ENCODE peak calls at places on chromosomes 1 and 21, in nine cellular contexts. One of them, this sample, is unnamed.

GRCh38 chr1:188689542-188689941 is 1788.1 kb downstream of the BRINP3 start:
- DNase-seq in stimulated activated CD4-positive, alpha-beta T cell treated with anti-CD3 and anti-CD28 coated beads, Interleukin-2, amount 100 ng/mL, for 48 hours: no peak
- DNase-seq in WTC11: no peak
- DNase-seq in activated CD4-positive, alpha-beta T cell treated with anti-CD3 and anti-CD28 coated beads, Interleukin-2, amount 10 ng/mL, durations not matched to agents 7 days and 5 days: no peak
- DNase-seq in aorta: no peak
- DNase-seq in SK-N-DZ: no peak
- DNase-seq in EL: peak; percentile 15
- DNase-seq in activated T-cell treated with anti-CD3 and anti-CD28 coated beads, Interleukin-2, amount 50 U/mL, for 72 hours: no peak
- DNase-seq in K562: no peak
- DNase-seq in this sample: no peak

GRCh38 chr1:201059401-201059800 is 35.9 kb upstream of the KIF21B start:
- DNase-seq in activated T-cell treated with anti-CD3 and anti-CD28 coated beads, Interleukin-2, amount 50 U/mL, for 72 hours: no peak
- DNase-seq in WTC11: peak; percentile 27
- DNase-seq in activated CD4-positive, alpha-beta T cell treated with anti-CD3 and anti-CD28 coated beads, Interleukin-2, amount 10 ng/mL, durations not matched to agents 7 days and 5 days: no peak
- DNase-seq in aorta: no peak
- DNase-seq in stimulated activated CD4-positive, alpha-beta T cell treated with anti-CD3 and anti-CD28 coated beads, Interleukin-2, amount 100 ng/mL, for 48 hours: no peak
- DNase-seq in K562: no peak
- DNase-seq in SK-N-DZ: no peak
- DNase-seq in EL: no peak
- DNase-seq in this sample: peak; percentile 85

GRCh38 chr1:109083923-109084322 is 6.6 kb upstream of the TMEM167B start:
- DNase-seq in WTC11: no peak
- DNase-seq in activated T-cell treated with anti-CD3 and anti-CD28 coated beads, Interleukin-2, amount 50 U/mL, for 72 hours: no peak
- DNase-seq in activated CD4-positive, alpha-beta T cell treated with anti-CD3 and anti-CD28 coated beads, Interleukin-2, amount 10 ng/mL, durations not matched to agents 7 days and 5 days: no peak
- DNase-seq in stimulated activated CD4-positive, alpha-beta T cell treated with anti-CD3 and anti-CD28 coated beads, Interleukin-2, amount 100 ng/mL, for 48 hours: no peak
- DNase-seq in aorta: no peak
- DNase-seq in SK-N-DZ: no peak
- DNase-seq in K562: no peak
- DNase-seq in EL: no peak
- DNase-seq in this sample: peak; percentile 67

GRCh38 chr21:38959686-38960049 is 153.9 kb downstream of the ETS2 start:
- DNase-seq in stimulated activated CD4-positive, alpha-beta T cell treated with anti-CD3 and anti-CD28 coated beads, Interleukin-2, amount 100 ng/mL, for 48 hours: no peak
- DNase-seq in EL: no peak
- DNase-seq in aorta: no peak
- DNase-seq in K562: no peak
- DNase-seq in WTC11: no peak
- DNase-seq in activated T-cell treated with anti-CD3 and anti-CD28 coated beads, Interleukin-2, amount 50 U/mL, for 72 hours: no peak
- DNase-seq in SK-N-DZ: no peak
- DNase-seq in activated CD4-positive, alpha-beta T cell treated with anti-CD3 and anti-CD28 coated beads, Interleukin-2, amount 10 ng/mL, durations not matched to agents 7 days and 5 days: no peak
- DNase-seq in this sample: no peak

GRCh38 chr1:208071425-208072031 is 160.6 kb upstream of the CD34 start:
- DNase-seq in K562: no peak
- DNase-seq in activated T-cell treated with anti-CD3 and anti-CD28 coated beads, Interleukin-2, amount 50 U/mL, for 72 hours: no peak
- DNase-seq in SK-N-DZ: no peak
- DNase-seq in stimulated activated CD4-positive, alpha-beta T cell treated with anti-CD3 and anti-CD28 coated beads, Interleukin-2, amount 100 ng/mL, for 48 hours: no peak
- DNase-seq in EL: no peak
- DNase-seq in aorta: no peak
- DNase-seq in WTC11: no peak
- DNase-seq in activated CD4-positive, alpha-beta T cell treated with anti-CD3 and anti-CD28 coated beads, Interleukin-2, amount 10 ng/mL, durations not matched to agents 7 days and 5 days: no peak
- DNase-seq in this sample: no peak

GRCh38 chr21:16535100-16535418 is 805.3 kb downstream of the USP25 start:
- DNase-seq in K562: no peak
- DNase-seq in SK-N-DZ: no peak
- DNase-seq in EL: peak; percentile 85
- DNase-seq in aorta: peak; percentile 81
- DNase-seq in activated T-cell treated with anti-CD3 and anti-CD28 coated beads, Interleukin-2, amount 50 U/mL, for 72 hours: no peak
- DNase-seq in WTC11: no peak
- DNase-seq in stimulated activated CD4-positive, alpha-beta T cell treated with anti-CD3 and anti-CD28 coated beads, Interleukin-2, amount 100 ng/mL, for 48 hours: no peak
- DNase-seq in activated CD4-positive, alpha-beta T cell treated with anti-CD3 and anti-CD28 coated beads, Interleukin-2, amount 10 ng/mL, durations not matched to agents 7 days and 5 days: no peak
- DNase-seq in this sample: peak; percentile 76

GRCh38 chr1:109017134-109017533 is 24.8 kb downstream of the WDR47 start:
- DNase-seq in stimulated activated CD4-positive, alpha-beta T cell treated with anti-CD3 and anti-CD28 coated beads, Interleukin-2, amount 100 ng/mL, for 48 hours: no peak
- DNase-seq in activated CD4-positive, alpha-beta T cell treated with anti-CD3 and anti-CD28 coated beads, Interleukin-2, amount 10 ng/mL, durations not matched to agents 7 days and 5 days: no peak
- DNase-seq in WTC11: no peak
- DNase-seq in aorta: no peak
- DNase-seq in SK-N-DZ: no peak
- DNase-seq in K562: no peak
- DNase-seq in EL: no peak
- DNase-seq in activated T-cell treated with anti-CD3 and anti-CD28 coated beads, Interleukin-2, amount 50 U/mL, for 72 hours: no peak
- DNase-seq in this sample: no peak

GRCh38 chr1:244231193-244231571 is 180.1 kb downstream of the ZBTB18 start:
- DNase-seq in K562: no peak
- DNase-seq in SK-N-DZ: no peak
- DNase-seq in activated T-cell treated with anti-CD3 and anti-CD28 coated beads, Interleukin-2, amount 50 U/mL, for 72 hours: no peak
- DNase-seq in stimulated activated CD4-positive, alpha-beta T cell treated with anti-CD3 and anti-CD28 coated beads, Interleukin-2, amount 100 ng/mL, for 48 hours: no peak
- DNase-seq in EL: peak; percentile 16
- DNase-seq in aorta: no peak
- DNase-seq in WTC11: no peak
- DNase-seq in activated CD4-positive, alpha-beta T cell treated with anti-CD3 and anti-CD28 coated beads, Interleukin-2, amount 10 ng/mL, durations not matched to agents 7 days and 5 days: no peak
- DNase-seq in this sample: no peak

GRCh38 chr1:93394514-93394913 is 48.8 kb downstream of the DR1 start:
- DNase-seq in activated T-cell treated with anti-CD3 and anti-CD28 coated beads, Interleukin-2, amount 50 U/mL, for 72 hours: no peak
- DNase-seq in aorta: no peak
- DNase-seq in stimulated activated CD4-positive, alpha-beta T cell treated with anti-CD3 and anti-CD28 coated beads, Interleukin-2, amount 100 ng/mL, for 48 hours: no peak
- DNase-seq in EL: peak; percentile 31
- DNase-seq in activated CD4-positive, alpha-beta T cell treated with anti-CD3 and anti-CD28 coated beads, Interleukin-2, amount 10 ng/mL, durations not matched to agents 7 days and 5 days: no peak
- DNase-seq in K562: no peak
- DNase-seq in WTC11: no peak
- DNase-seq in SK-N-DZ: no peak
- DNase-seq in this sample: no peak

GRCh38 chr1:184610872-184611614 is 143.6 kb downstream of the EDEM3 start:
- DNase-seq in activated CD4-positive, alpha-beta T cell treated with anti-CD3 and anti-CD28 coated beads, Interleukin-2, amount 10 ng/mL, durations not matched to agents 7 days and 5 days: no peak
- DNase-seq in activated T-cell treated with anti-CD3 and anti-CD28 coated beads, Interleukin-2, amount 50 U/mL, for 72 hours: no peak
- DNase-seq in aorta: no peak
- DNase-seq in WTC11: no peak
- DNase-seq in EL: no peak
- DNase-seq in K562: no peak
- DNase-seq in stimulated activated CD4-positive, alpha-beta T cell treated with anti-CD3 and anti-CD28 coated beads, Interleukin-2, amount 100 ng/mL, for 48 hours: no peak
- DNase-seq in SK-N-DZ: peak; percentile 23
- DNase-seq in this sample: no peak

GRCh38 chr1:35220976-35221375 is 28.0 kb upstream of the SFPQ start:
- DNase-seq in aorta: no peak
- DNase-seq in SK-N-DZ: no peak
- DNase-seq in K562: peak; percentile 44
- DNase-seq in stimulated activated CD4-positive, alpha-beta T cell treated with anti-CD3 and anti-CD28 coated beads, Interleukin-2, amount 100 ng/mL, for 48 hours: no peak
- DNase-seq in WTC11: peak; percentile 20
- DNase-seq in EL: peak; percentile 21
- DNase-seq in activated CD4-positive, alpha-beta T cell treated with anti-CD3 and anti-CD28 coated beads, Interleukin-2, amount 10 ng/mL, durations not matched to agents 7 days and 5 days: peak; percentile 36
- DNase-seq in activated T-cell treated with anti-CD3 and anti-CD28 coated beads, Interleukin-2, amount 50 U/mL, for 72 hours: peak; percentile 5
- DNase-seq in this sample: peak; percentile 51

GRCh38 chr1:186838380-186839076 is 9.8 kb downstream of the PLA2G4A start:
- DNase-seq in activated T-cell treated with anti-CD3 and anti-CD28 coated beads, Interleukin-2, amount 50 U/mL, for 72 hours: no peak
- DNase-seq in WTC11: no peak
- DNase-seq in activated CD4-positive, alpha-beta T cell treated with anti-CD3 and anti-CD28 coated beads, Interleukin-2, amount 10 ng/mL, durations not matched to agents 7 days and 5 days: no peak
- DNase-seq in SK-N-DZ: no peak
- DNase-seq in K562: no peak
- DNase-seq in EL: no peak
- DNase-seq in aorta: no peak
- DNase-seq in stimulated activated CD4-positive, alpha-beta T cell treated with anti-CD3 and anti-CD28 coated beads, Interleukin-2, amount 100 ng/mL, for 48 hours: no peak
- DNase-seq in this sample: peak; percentile 44

GRCh38 chr1:175521265-175522040 is 221.9 kb downstream of the TNR start:
- DNase-seq in stimulated activated CD4-positive, alpha-beta T cell treated with anti-CD3 and anti-CD28 coated beads, Interleukin-2, amount 100 ng/mL, for 48 hours: no peak
- DNase-seq in activated CD4-positive, alpha-beta T cell treated with anti-CD3 and anti-CD28 coated beads, Interleukin-2, amount 10 ng/mL, durations not matched to agents 7 days and 5 days: no peak
- DNase-seq in activated T-cell treated with anti-CD3 and anti-CD28 coated beads, Interleukin-2, amount 50 U/mL, for 72 hours: no peak
- DNase-seq in aorta: no peak
- DNase-seq in WTC11: no peak
- DNase-seq in SK-N-DZ: no peak
- DNase-seq in K562: no peak
- DNase-seq in EL: no peak
- DNase-seq in this sample: no peak

GRCh38 chr1:29471487-29472313 is 235.4 kb downstream of the PTPRU start:
- DNase-seq in aorta: no peak
- DNase-seq in stimulated activated CD4-positive, alpha-beta T cell treated with anti-CD3 and anti-CD28 coated beads, Interleukin-2, amount 100 ng/mL, for 48 hours: no peak
- DNase-seq in K562: no peak
- DNase-seq in WTC11: no peak
- DNase-seq in activated CD4-positive, alpha-beta T cell treated with anti-CD3 and anti-CD28 coated beads, Interleukin-2, amount 10 ng/mL, durations not matched to agents 7 days and 5 days: no peak
- DNase-seq in EL: no peak
- DNase-seq in activated T-cell treated with anti-CD3 and anti-CD28 coated beads, Interleukin-2, amount 50 U/mL, for 72 hours: no peak
- DNase-seq in SK-N-DZ: peak; percentile 98
- DNase-seq in this sample: no peak

GRCh38 chr1:150002217-150002616 is 8.3 kb downstream of the OTUD7B start:
- DNase-seq in WTC11: no peak
- DNase-seq in SK-N-DZ: no peak
- DNase-seq in K562: no peak
- DNase-seq in activated T-cell treated with anti-CD3 and anti-CD28 coated beads, Interleukin-2, amount 50 U/mL, for 72 hours: no peak
- DNase-seq in EL: no peak
- DNase-seq in stimulated activated CD4-positive, alpha-beta T cell treated with anti-CD3 and anti-CD28 coated beads, Interleukin-2, amount 100 ng/mL, for 48 hours: no peak
- DNase-seq in activated CD4-positive, alpha-beta T cell treated with anti-CD3 and anti-CD28 coated beads, Interleukin-2, amount 10 ng/mL, durations not matched to agents 7 days and 5 days: no peak
- DNase-seq in aorta: no peak
- DNase-seq in this sample: no peak

GRCh38 chr1:109516872-109517271 is 7.3 kb upstream of the AMIGO1 start:
- DNase-seq in aorta: no peak
- DNase-seq in SK-N-DZ: no peak
- DNase-seq in EL: peak; percentile 92
- DNase-seq in activated T-cell treated with anti-CD3 and anti-CD28 coated beads, Interleukin-2, amount 50 U/mL, for 72 hours: no peak
- DNase-seq in activated CD4-positive, alpha-beta T cell treated with anti-CD3 and anti-CD28 coated beads, Interleukin-2, amount 10 ng/mL, durations not matched to agents 7 days and 5 days: no peak
- DNase-seq in WTC11: no peak
- DNase-seq in K562: no peak
- DNase-seq in stimulated activated CD4-positive, alpha-beta T cell treated with anti-CD3 and anti-CD28 coated beads, Interleukin-2, amount 100 ng/mL, for 48 hours: no peak
- DNase-seq in this sample: no peak

GRCh38 chr1:209400351-209401220 is 182.9 kb upstream of the CAMK1G start:
- DNase-seq in activated CD4-positive, alpha-beta T cell treated with anti-CD3 and anti-CD28 coated beads, Interleukin-2, amount 10 ng/mL, durations not matched to agents 7 days and 5 days: no peak
- DNase-seq in aorta: no peak
- DNase-seq in WTC11: no peak
- DNase-seq in stimulated activated CD4-positive, alpha-beta T cell treated with anti-CD3 and anti-CD28 coated beads, Interleukin-2, amount 100 ng/mL, for 48 hours: no peak
- DNase-seq in K562: no peak
- DNase-seq in EL: no peak
- DNase-seq in SK-N-DZ: no peak
- DNase-seq in activated T-cell treated with anti-CD3 and anti-CD28 coated beads, Interleukin-2, amount 50 U/mL, for 72 hours: no peak
- DNase-seq in this sample: no peak

This sample was measured in OCI-M1.